ENCODE peak calls at places on chromosomes 4 and X, in eight cellular contexts. G is A549, X is HCT116, I is GM23338, A is HepG2, J is SK-N-SH, R is Panc1, L is HL-60. T is an unnamed sample.

GRCh38 chr4:161320377-161320776 is 843.4 kb downstream of the FSTL5 start:
- DNase-seq in G (peak; percentile 2), X (peak; percentile 56), I (peak; percentile 69), A (peak; percentile 48), J (peak; percentile 2), R (peak; percentile 24), L (peak; percentile 44), T (no peak)

GRCh38 chr4:20273793-20274192 is 22.1 kb downstream of the SLIT2 start:
- DNase-seq in G (no peak), X (no peak), I (peak; percentile 14), A (no peak), J (no peak), R (no peak), L (no peak), T (no peak)

GRCh38 chrX:51954592-51954991 is 61.2 kb downstream of the MAGED1 start:
- DNase-seq in G (no peak), X (no peak), I (no peak), A (no peak), J (no peak), R (no peak), L (no peak), T (no peak)

GRCh38 chr4:40995850-40996249 is 218.5 kb downstream of the APBB2 start:
- DNase-seq in G (no peak), X (no peak), I (no peak), A (no peak), J (no peak), R (no peak), L (no peak), T (no peak)

GRCh38 chr4:17033256-17034245 is 135.1 kb upstream of the LDB2 start:
- DNase-seq in G (no peak), X (no peak), I (no peak), A (no peak), J (no peak), R (no peak), L (no peak), T (no peak)

GRCh38 chrX:85244411-85245210 is 820 bp downstream of the ZNF711 start:
- DNase-seq in G (peak; percentile 5), X (no peak), I (peak; percentile 41), A (no peak), J (peak; percentile 60), R (no peak), L (no peak), T (no peak)

GRCh38 chrX:72123471-72124185 is 8.1 kb downstream of the RTL5 start:
- DNase-seq in G (no peak), X (no peak), I (peak; percentile 84), A (no peak), J (no peak), R (no peak), L (peak; percentile 68), T (no peak)

GRCh38 chr4:98851806-98852205 is 77.1 kb downstream of the EIF4E start:
- DNase-seq in G (no peak), X (no peak), I (peak; percentile 59), A (no peak), J (no peak), R (no peak), L (no peak), T (no peak)

GRCh38 chrX:47206316-47206715 is 12.2 kb upstream of the CDK16 start:
- DNase-seq in G (no peak), X (no peak), I (no peak), A (no peak), J (no peak), R (no peak), L (no peak), T (no peak)

GRCh38 chr4:84920591-84920990 is 45.9 kb downstream of the WDFY3 start:
- DNase-seq in G (no peak), X (no peak), I (no peak), A (no peak), J (no peak), R (no peak), L (no peak), T (no peak)

GRCh38 chr4:47010347-47011188 is 17.2 kb upstream of the GABRA4 start:
- DNase-seq in G (no peak), X (no peak), I (no peak), A (no peak), J (no peak), R (no peak), L (no peak), T (peak; percentile 54)

GRCh38 chr4:122679946-122680345 is 52.6 kb upstream of the BBS12 start:
- DNase-seq in G (no peak), X (no peak), I (no peak), A (no peak), J (no peak), R (no peak), L (no peak), T (no peak)

GRCh38 chr4:4386296-4386735 is 586 bp upstream of the NSG1 start:
- DNase-seq in G (no peak), X (no peak), I (peak; percentile 76), A (no peak), J (peak; percentile 86), R (no peak), L (peak; percentile 5), T (no peak)

GRCh38 chrX:2638279-2638678 is 52.8 kb upstream of the CD99 start:
- DNase-seq in G (no peak), X (no peak), I (no peak), A (no peak), J (no peak), R (no peak), L (no peak), T (no peak)

GRCh38 chrX:24676403-24677024 is 17.2 kb upstream of the POLA1 start:
- DNase-seq in G (peak; percentile 22), X (no peak), I (peak; percentile 50), A (no peak), J (peak; percentile 38), R (no peak), L (no peak), T (no peak)

GRCh38 chrX:54208531-54208930 is 25.5 kb upstream of the FAM120C start:
- DNase-seq in G (no peak), X (no peak), I (no peak), A (no peak), J (no peak), R (no peak), L (no peak), T (no peak)

DNA sequence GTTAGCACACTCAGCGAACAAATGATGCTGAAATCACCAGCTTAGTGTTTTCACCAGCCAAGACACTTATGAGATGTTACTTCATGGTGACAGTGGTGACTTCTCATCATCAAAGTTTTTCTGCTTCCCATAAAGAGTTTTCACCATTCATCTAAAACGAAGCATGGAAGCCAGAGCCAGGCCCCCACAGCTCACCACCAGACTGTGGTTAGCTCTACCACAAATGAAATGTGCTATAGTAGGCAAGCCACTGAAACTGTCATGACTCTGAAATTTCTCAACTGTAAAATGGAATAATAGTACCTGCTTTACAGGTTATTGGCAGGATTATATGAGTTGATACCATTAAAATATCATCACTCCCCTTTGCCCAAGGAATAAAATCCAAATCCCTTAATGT is 56.4 kb upstream of the HHIP start:
- DNase-seq in G (no peak), X (no peak), I (no peak), A (no peak), J (no peak), R (no peak), L (no peak), T (no peak)
- TF ChIP-seq REST in G (no peak), X (no peak), I (no peak), A (no peak), J (no peak), R (no peak), L (no peak), T (no peak)

GRCh38 chrX:84187501-84188319 is at the start of gene RPS6KA6:
- DNase-seq in G (peak; percentile 17), X (no peak), I (peak; percentile 53), A (no peak), J (peak; percentile 64), R (no peak), L (no peak), T (no peak)
- TF ChIP-seq REST in G (no peak), X (no peak), I (no peak), A (no peak), J (no peak), R (no peak), L (no peak), T (no peak)

DNA sequence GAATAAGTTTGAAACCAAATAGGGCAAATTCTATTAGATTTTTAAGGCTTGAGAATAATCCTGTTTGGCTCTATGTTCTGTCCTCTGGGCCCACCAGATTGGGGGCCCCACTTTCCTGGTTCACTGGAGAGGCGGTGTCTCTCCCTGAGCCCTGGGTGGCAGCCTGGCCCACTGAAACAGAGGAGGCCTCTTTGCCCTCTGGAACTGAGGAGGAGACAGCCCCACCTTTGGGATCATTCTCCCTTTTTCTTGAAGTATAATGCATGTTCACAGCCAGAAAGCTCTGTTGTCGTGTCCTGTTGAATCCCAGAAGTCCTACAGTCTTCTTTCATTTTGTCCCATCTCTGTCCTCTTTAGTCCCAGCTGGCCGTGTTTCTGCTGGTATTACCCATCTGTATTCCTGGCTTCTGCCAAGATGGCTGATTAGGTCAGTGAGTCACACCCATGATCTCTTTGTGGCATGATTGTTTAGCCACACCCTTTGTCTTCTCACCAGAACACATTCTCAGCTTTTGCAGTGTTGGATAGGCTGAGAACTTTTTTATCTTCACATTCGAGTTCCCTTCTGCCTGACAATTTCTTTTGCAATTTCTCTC is 8.1 kb upstream of the TBC1D25 start:
- DNase-seq in G (peak; percentile 28), X (no peak), I (no peak), A (no peak), J (no peak), R (no peak), L (no peak), T (no peak)
- TF ChIP-seq REST in G (no peak), X (no peak), I (no peak), A (no peak), J (no peak), R (no peak), L (no peak), T (no peak)

GRCh38 chr4:15003891-15004700 is 1.8 kb downstream of the CPEB2 start:
- DNase-seq in G (no peak), X (no peak), I (peak; percentile 38), A (no peak), J (peak; percentile 67), R (no peak), L (peak; percentile 43), T (no peak)
- TF ChIP-seq REST in G (no peak), X (no peak), I (no peak), A (no peak), J (no peak), R (no peak), L (no peak), T (no peak)